ENCODE peak calls at places on chromosomes 3 and 15, in six cellular contexts. U is uterus; W is CD4-positive, alpha-beta T cell; E is trophoblast cell; J is heart right ventricle; C is small intestine. L is an unnamed sample.

GRCh38 chr3:194130807-194131589 is 5.0 kb upstream of the HES1 start:
- DNase-seq in U (no peak), W (no peak), E (no peak), J (no peak), C (peak), L (peak)

GRCh38 chr3:135895106-135895733 is 70.3 kb upstream of the PPP2R3A start:
- DNase-seq in U (peak), W (no peak), E (peak), J (peak), C (peak), L (peak)

GRCh38 chr3:134244921-134245320 is 5.7 kb downstream of the RYK start:
- DNase-seq in U (no peak), W (no peak), E (no peak), J (no peak), C (no peak), L (no peak)

GRCh38 chr3:64098686-64099085 is 75.4 kb upstream of the PSMD6 start:
- DNase-seq in U (no peak), W (no peak), E (no peak), J (no peak), C (no peak), L (no peak)

GRCh38 chr3:126468028-126468891 is 7.4 kb downstream of the ZXDC start:
- DNase-seq in U (peak), W (no peak), E (no peak), J (no peak), C (no peak), L (peak)

GRCh38 chr15:74832826-74833225 is 6.4 kb downstream of the CPLX3 start:
- DNase-seq in U (no peak), W (no peak), E (no peak), J (no peak), C (no peak), L (no peak)

GRCh38 chr3:97686258-97686657 is 78.3 kb upstream of the ARL6 start:
- DNase-seq in U (no peak), W (no peak), E (no peak), J (no peak), C (no peak), L (no peak)

GRCh38 chr3:44584646-44585501 is at the start of gene ZNF660:
- DNase-seq in U (peak), W (no peak), E (no peak), J (peak), C (peak), L (peak)

GRCh38 chr3:29215948-29216347 is 64.9 kb upstream of the RBMS3 start:
- DNase-seq in U (no peak), W (no peak), E (no peak), J (no peak), C (no peak), L (no peak)

GRCh38 chr15:28125673-28126651 is 26.8 kb upstream of the OCA2 start:
- DNase-seq in U (no peak), W (no peak), E (peak), J (no peak), C (peak), L (no peak)

GRCh38 chr3:56931816-56932215 is 128.6 kb upstream of the SPATA12 start:
- DNase-seq in U (no peak), W (no peak), E (no peak), J (no peak), C (no peak), L (no peak)

GRCh38 chr3:120332646-120333045 is 16.5 kb downstream of the LRRC58 start:
- DNase-seq in U (no peak), W (no peak), E (no peak), J (no peak), C (no peak), L (no peak)

DNA sequence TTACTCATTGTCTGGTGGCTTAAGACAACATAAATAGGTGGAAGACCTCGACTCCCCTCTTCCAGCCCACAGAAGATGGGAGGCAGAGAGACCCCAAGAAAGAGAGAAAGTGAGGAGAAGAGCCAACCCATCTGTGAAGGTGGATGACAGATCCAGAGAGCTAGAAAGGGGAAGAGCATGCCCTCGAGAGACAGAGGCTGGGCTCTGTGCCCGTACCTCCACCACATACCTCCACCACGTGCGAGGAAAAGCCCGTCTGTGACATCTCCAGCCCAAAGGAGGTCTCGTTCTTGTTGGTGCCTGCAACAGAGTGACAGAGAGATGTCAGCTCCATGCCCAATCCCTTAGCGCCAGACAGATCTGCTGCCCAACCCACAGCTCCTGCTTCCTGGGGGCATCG is 71.1 kb downstream of the FEM1B start:
- DNase-seq in U (no peak), W (no peak), E (no peak), J (no peak), C (no peak), L (no peak)
- H3K27ac ChIP-seq in U (peak), W (no peak), E (no peak), J (no peak), C (no peak), L (no peak)

DNA sequence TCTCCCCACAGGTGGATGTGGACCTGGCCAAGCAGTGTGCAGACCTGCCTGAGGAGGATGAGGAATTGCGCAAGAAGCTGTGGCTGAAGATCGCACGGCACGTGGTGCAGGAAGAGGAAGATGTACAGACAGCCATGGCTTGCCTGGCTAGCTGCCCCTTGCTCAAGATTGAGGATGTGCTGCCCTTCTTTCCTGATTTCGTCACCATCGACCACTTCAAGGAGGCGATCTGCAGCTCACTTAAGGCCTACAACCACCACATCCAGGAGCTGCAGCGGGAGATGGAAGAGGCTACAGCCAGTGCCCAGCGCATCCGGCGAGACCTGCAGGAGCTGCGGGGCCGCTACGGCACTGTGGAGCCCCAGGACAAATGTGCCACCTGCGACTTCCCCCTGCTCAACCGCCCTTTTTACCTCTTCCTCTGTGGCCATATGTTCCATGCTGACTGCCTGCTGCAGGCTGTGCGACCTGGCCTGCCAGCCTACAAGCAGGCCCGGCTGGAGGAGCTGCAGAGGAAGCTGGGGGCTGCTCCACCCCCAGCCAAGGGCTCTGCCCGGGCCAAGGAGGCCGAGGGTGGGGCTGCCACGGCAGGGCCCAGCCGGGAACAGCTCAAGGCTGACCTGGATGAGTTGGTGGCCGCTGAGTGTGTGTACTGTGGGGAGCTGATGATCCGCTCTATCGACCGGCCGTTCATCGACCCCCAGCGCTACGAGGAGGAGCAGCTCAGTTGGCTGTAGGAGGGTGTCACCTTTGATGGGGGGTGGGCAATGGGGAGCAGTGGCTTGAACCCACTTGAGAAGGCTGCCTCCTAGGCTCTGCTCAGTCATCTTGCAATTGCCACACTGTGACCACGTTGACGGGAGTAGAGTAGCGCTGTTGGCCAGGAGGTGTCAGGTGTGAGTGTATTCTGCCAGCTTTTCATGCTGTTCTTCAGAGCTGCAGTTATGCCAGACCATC is 8.6 kb downstream of the VPS18 start:
- DNase-seq in U (no peak), W (no peak), E (peak), J (no peak), C (no peak), L (peak)
- H3K27ac ChIP-seq in U (no peak), W (no peak), E (no peak), J (no peak), C (no peak), L (peak)

GRCh38 chr15:78038585-78039247 is 38.8 kb downstream of the TBC1D2B start:
- DNase-seq in U (no peak), W (no peak), E (no peak), J (no peak), C (peak), L (no peak)
- H3K27ac ChIP-seq in U (peak), W (no peak), E (no peak), J (no peak), C (no peak), L (peak)

GRCh38 chr3:179301645-179302044 is 21.2 kb upstream of the ZNF639 start:
- DNase-seq in U (no peak), W (no peak), E (no peak), J (no peak), C (no peak), L (no peak)
- H3K27ac ChIP-seq in U (no peak), W (no peak), E (no peak), J (no peak), C (no peak), L (no peak)